ENCODE peak calls at places on chromosomes 16 and 17, in five cellular contexts. T is adrenal gland, I is body of pancreas, A is fibroblast of lung, R is cardiac muscle cell. F is an unnamed sample.

GRCh38 chr17:72795941-72796340 is 296.5 kb downstream of the SLC39A11 start:
- DNase-seq in I (no peak), T (no peak), A (no peak), R (no peak), F (no peak)

GRCh38 chr16:4846503-4846900 is 586 bp downstream of the GLYR1 start:
- DNase-seq in A (peak; percentile 53), I (peak; percentile 71), R (peak; percentile 68), T (peak; percentile 82), F (peak; percentile 56)

GRCh38 chr17:8887834-8888703 is 20.6 kb upstream of the PIK3R6 start:
- DNase-seq in R (peak; percentile 71), A (peak; percentile 38), T (peak; percentile 87), I (no peak), F (peak; percentile 16)

GRCh38 chr16:50696575-50697420 is 3.4 kb downstream of the NOD2 start:
- DNase-seq in R (no peak), A (peak; percentile 31), I (peak; percentile 51), T (peak; percentile 82), F (peak; percentile 41)

GRCh38 chr17:79114455-79115301 is 40.1 kb downstream of the ENGASE start:
- DNase-seq in A (no peak), R (peak; percentile 47), I (peak; percentile 59), T (no peak), F (no peak)

GRCh38 chr17:17445925-17446665 is 30.7 kb upstream of the MED9 start:
- DNase-seq in A (peak; percentile 78), T (no peak), I (peak; percentile 66), R (no peak), F (peak; percentile 93)

GRCh38 chr16:12097523-12098428 is 121.2 kb downstream of the SNX29 start:
- DNase-seq in T (peak; percentile 59), I (no peak), A (peak; percentile 83), R (no peak), F (peak; percentile 45)

GRCh38 chr17:42414782-42415409 is 8.2 kb downstream of the CAVIN1 start:
- DNase-seq in I (no peak), A (no peak), T (no peak), R (no peak), F (no peak)

GRCh38 chr17:44007346-44008204 is 3.2 kb downstream of the NAGS start:
- DNase-seq in R (no peak), A (no peak), I (no peak), T (no peak), F (no peak)

GRCh38 chr17:19713901-19714361 is 2.5 kb downstream of the SLC47A2 start:
- DNase-seq in A (no peak), T (no peak), R (no peak), I (no peak), F (no peak)
- H3K4me3 ChIP-seq in A (no peak overlapping the region), T (no peak overlapping the region), R (no peak overlapping the region), I (no peak overlapping the region), F (no peak overlapping the region)

GRCh38 chr17:77499699-77500435 is 359.1 kb downstream of the SEC14L1 start:
- DNase-seq in T (no peak), A (no peak), R (no peak), I (no peak), F (no peak)

GRCh38 chr17:77502626-77503292 is 362.0 kb downstream of the SEC14L1 start:
- DNase-seq in A (no peak), T (no peak), R (no peak), I (no peak), F (no peak)

GRCh38 chr17:77501751-77502625 is 361.2 kb downstream of the SEC14L1 start:
- DNase-seq in I (no peak), R (no peak), T (no peak), A (no peak), F (no peak)

GRCh38 chr17:77498875-77499698 is 358.3 kb downstream of the SEC14L1 start:
- DNase-seq in I (no peak), T (no peak), R (no peak), A (no peak), F (no peak)

DNA sequence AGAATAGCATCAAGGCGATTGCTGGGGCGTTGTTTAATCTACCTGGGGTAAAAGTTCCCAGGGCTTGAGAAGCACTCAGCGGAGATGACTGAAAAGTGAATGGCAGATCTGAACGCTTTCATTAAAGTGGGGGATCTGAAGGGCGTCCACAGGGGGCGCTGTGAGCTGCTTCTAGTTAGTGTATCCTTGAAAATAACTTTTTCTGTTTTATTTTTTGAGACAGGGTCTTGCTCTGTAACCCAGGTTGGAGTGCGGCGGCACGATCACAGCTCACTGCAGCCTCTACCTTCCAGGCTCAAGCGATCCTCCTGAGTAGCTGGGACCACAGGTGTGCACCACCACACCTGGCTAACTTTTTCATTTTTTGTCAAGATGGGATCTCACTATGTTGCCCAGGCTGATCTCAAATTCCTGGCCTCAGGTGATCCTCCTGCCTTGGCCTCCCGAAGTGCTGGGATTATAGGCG is 360.4 kb downstream of the SEC14L1 start:
- DNase-seq in I (no peak), R (peak; percentile 40), T (no peak), A (peak; percentile 36), F (no peak)
- TF ChIP-seq CTCF in I (no peak), R (peak; percentile 49), T (no peak), A (peak; percentile 25), F (peak; percentile 59)

DNA sequence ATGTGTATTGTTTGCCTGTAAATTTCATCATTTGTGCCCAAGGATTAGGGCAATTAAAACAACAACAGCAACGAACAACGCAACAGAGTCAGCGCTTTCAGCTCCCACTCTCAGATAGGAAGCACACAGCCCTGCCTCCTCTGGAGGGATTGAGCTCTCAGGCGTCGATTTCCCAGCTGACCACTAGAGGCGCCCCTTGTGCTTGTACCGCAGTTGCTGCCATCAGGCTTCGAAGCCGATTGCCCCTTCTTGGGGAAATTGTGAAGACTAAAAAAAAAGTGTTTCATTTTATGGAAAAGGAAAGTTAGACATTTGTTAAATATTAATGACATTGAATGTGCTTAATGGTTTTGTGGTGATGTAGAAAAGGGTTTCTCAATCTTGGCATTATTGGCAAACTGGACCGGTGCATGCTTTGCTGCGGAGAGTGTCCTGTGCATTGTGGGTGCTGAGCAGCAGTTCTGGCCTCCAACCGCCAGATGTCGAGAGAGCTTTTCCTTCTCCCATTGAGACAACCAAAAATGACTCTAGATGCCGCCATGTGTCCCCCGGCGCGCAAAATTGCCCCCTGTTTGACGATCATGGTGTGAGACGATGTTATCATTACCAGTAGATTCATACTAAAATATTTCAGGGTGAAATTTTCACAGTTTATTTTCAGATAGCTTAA is 650.4 kb upstream of the RBFOX1 start:
- DNase-seq in T (peak; percentile 37), R (peak; percentile 74), I (peak; percentile 49), A (no peak), F (no peak)
- H3K4me3 ChIP-seq in T (no peak overlapping the region), R (no peak overlapping the region), I (no peak overlapping the region), A (no peak overlapping the region), F (no peak overlapping the region)

GRCh38 chr17:7782237-7782636 is 51.8 kb upstream of the KDM6B start:
- DNase-seq in R (no peak), A (peak; percentile 73), T (no peak), I (no peak), F (peak; percentile 24)
- TF ChIP-seq CTCF in R (peak; percentile 35), A (peak; percentile 40), T (peak; percentile 8), I (no peak), F (peak; percentile 49)

GRCh38 chr16:3289998-3290673 is 6.8 kb downstream of the ZNF263 start:
- DNase-seq in I (no peak), T (no peak), R (no peak), A (no peak), F (no peak)
- H3K4me3 ChIP-seq in I (no peak overlapping the region), T (no peak overlapping the region), R (no peak overlapping the region), A (no peak overlapping the region), F (no peak overlapping the region)

F was measured in astrocyte of the spinal cord.